ENCODE peak calls at places on chromosomes 1 and 21, in four cellular contexts. One of them, this sample, is unnamed.

GRCh38 chr21:31172328-31172727 is 134.1 kb upstream of the KRTAP19-8 start:
- DNase-seq in GM12878: no peak
- DNase-seq in K562: no peak
- DNase-seq in H1: no peak
- DNase-seq in this sample: no peak

GRCh38 chr1:205669341-205670142 is 10.8 kb downstream of the SLC45A3 start:
- DNase-seq in K562: peak; percentile 83
- DNase-seq in GM12878: no peak
- DNase-seq in H1: no peak
- DNase-seq in this sample: no peak

GRCh38 chr1:12370241-12370980 is 140.6 kb downstream of the VPS13D start:
- DNase-seq in K562: no peak
- DNase-seq in GM12878: no peak
- DNase-seq in H1: no peak
- DNase-seq in this sample: no peak

GRCh38 chr1:243470492-243470891 is 214.7 kb downstream of the SDCCAG8 start:
- DNase-seq in K562: no peak
- DNase-seq in H1: no peak
- DNase-seq in GM12878: no peak
- DNase-seq in this sample: no peak

GRCh38 chr1:28328228-28328648 is 602 bp upstream of the MED18 start:
- DNase-seq in GM12878: no peak
- DNase-seq in K562: no peak
- DNase-seq in H1: no peak
- DNase-seq in this sample: no peak

GRCh38 chr1:88890790-88891317 is 513 bp downstream of the GTF2B start:
- DNase-seq in GM12878: no peak
- DNase-seq in K562: no peak
- DNase-seq in H1: no peak
- DNase-seq in this sample: no peak

GRCh38 chr1:42221952-42222606 is 57.5 kb upstream of the GUCA2A start:
- DNase-seq in K562: peak; percentile 38
- DNase-seq in H1: no peak
- DNase-seq in GM12878: no peak
- DNase-seq in this sample: no peak

GRCh38 chr1:111988377-111988742 is 1.1 kb downstream of the KCND3 start:
- DNase-seq in GM12878: no peak
- DNase-seq in K562: no peak
- DNase-seq in H1: no peak
- DNase-seq in this sample: no peak

GRCh38 chr1:170586321-170586855 is 54.4 kb downstream of the GORAB start:
- DNase-seq in K562: no peak
- DNase-seq in GM12878: no peak
- DNase-seq in H1: no peak
- DNase-seq in this sample: no peak

GRCh38 chr1:67227196-67227595 is 60.9 kb downstream of the IL23R start:
- DNase-seq in H1: no peak
- DNase-seq in K562: no peak
- DNase-seq in GM12878: no peak
- DNase-seq in this sample: no peak

GRCh38 chr1:38289034-38289433 is 242.4 kb upstream of the POU3F1 start:
- DNase-seq in K562: no peak
- DNase-seq in H1: peak; percentile 22
- DNase-seq in GM12878: no peak
- DNase-seq in this sample: no peak

GRCh38 chr21:34836103-34836932 is 167.5 kb downstream of the CLIC6 start:
- DNase-seq in GM12878: no peak
- DNase-seq in K562: no peak
- DNase-seq in H1: no peak
- DNase-seq in this sample: peak; percentile 97

GRCh38 chr1:163258181-163258580 is 55.5 kb upstream of the RGS5 start:
- DNase-seq in K562: no peak
- DNase-seq in GM12878: no peak
- DNase-seq in H1: no peak
- DNase-seq in this sample: no peak

GRCh38 chr1:121538943-121539575 is 354.3 kb downstream of the SRGAP2C start:
- DNase-seq in GM12878: no peak
- DNase-seq in K562: no peak
- DNase-seq in H1: no peak
- DNase-seq in this sample: no peak

GRCh38 chr21:27572681-27573080 is 605.8 kb upstream of the ADAMTS5 start:
- DNase-seq in H1: no peak
- DNase-seq in K562: no peak
- DNase-seq in GM12878: no peak
- DNase-seq in this sample: no peak

GRCh38 chr1:37860346-37860666 is 914 bp upstream of the MTF1 start:
- DNase-seq in GM12878: no peak
- DNase-seq in K562: no peak
- DNase-seq in H1: no peak
- DNase-seq in this sample: no peak

GRCh38 chr1:62435231-62436038 is 1.4 kb upstream of the USP1 start:
- DNase-seq in H1: no peak
- DNase-seq in K562: no peak
- DNase-seq in GM12878: no peak
- DNase-seq in this sample: peak; percentile 10

GRCh38 chr1:202615501-202616354 is 94.5 kb downstream of the SYT2 start:
- DNase-seq in H1: no peak
- DNase-seq in K562: no peak
- DNase-seq in GM12878: peak; percentile 70
- DNase-seq in this sample: no peak

GRCh38 chr1:182968151-182968741 is 15.3 kb upstream of the SHCBP1L start:
- DNase-seq in K562: no peak
- DNase-seq in GM12878: no peak
- DNase-seq in H1: no peak
- DNase-seq in this sample: peak; percentile 34

GRCh38 chr1:42282024-42282579 is 52.9 kb downstream of the FOXJ3 start:
- DNase-seq in K562: no peak
- DNase-seq in H1: no peak
- DNase-seq in GM12878: no peak
- DNase-seq in this sample: no peak

GRCh38 chr1:93447481-93448291 is at the start of gene FNBP1L:
- DNase-seq in GM12878: no peak
- DNase-seq in K562: peak; percentile 92
- DNase-seq in H1: peak; percentile 93
- DNase-seq in this sample: no peak

GRCh38 chr1:236766506-236766905 is 28.6 kb upstream of the MTR start:
- DNase-seq in H1: no peak
- DNase-seq in GM12878: no peak
- DNase-seq in K562: no peak
- DNase-seq in this sample: no peak

GRCh38 chr1:96752394-96752793 is 30.8 kb downstream of the PTBP2 start:
- DNase-seq in H1: no peak
- DNase-seq in GM12878: no peak
- DNase-seq in K562: no peak
- DNase-seq in this sample: no peak

GRCh38 chr1:111354584-111354983 is 63.9 kb downstream of the CHIA start:
- DNase-seq in K562: no peak
- DNase-seq in GM12878: no peak
- DNase-seq in H1: no peak
- DNase-seq in this sample: no peak

GRCh38 chr1:222009105-222009730 is 267.3 kb upstream of the DUSP10 start:
- DNase-seq in K562: peak; percentile 29
- DNase-seq in GM12878: peak; percentile 36
- DNase-seq in H1: no peak
- DNase-seq in this sample: no peak
- TF ChIP-seq CTCF in K562: peak; percentile 61
- TF ChIP-seq CTCF in GM12878: peak; percentile 45
- TF ChIP-seq CTCF in H1: no peak
- TF ChIP-seq CTCF in this sample: peak; percentile 47

GRCh38 chr1:101025283-101025679 is 303 bp downstream of the DPH5 start:
- DNase-seq in K562: peak; percentile 16
- DNase-seq in GM12878: peak; percentile 23
- DNase-seq in H1: no peak
- DNase-seq in this sample: no peak
- TF ChIP-seq EGR1 in K562: no peak
- TF ChIP-seq EGR1 in GM12878: peak; percentile 16
- TF ChIP-seq EGR1 in H1: no peak
- TF ChIP-seq EGR1 in this sample: no peak

DNA sequence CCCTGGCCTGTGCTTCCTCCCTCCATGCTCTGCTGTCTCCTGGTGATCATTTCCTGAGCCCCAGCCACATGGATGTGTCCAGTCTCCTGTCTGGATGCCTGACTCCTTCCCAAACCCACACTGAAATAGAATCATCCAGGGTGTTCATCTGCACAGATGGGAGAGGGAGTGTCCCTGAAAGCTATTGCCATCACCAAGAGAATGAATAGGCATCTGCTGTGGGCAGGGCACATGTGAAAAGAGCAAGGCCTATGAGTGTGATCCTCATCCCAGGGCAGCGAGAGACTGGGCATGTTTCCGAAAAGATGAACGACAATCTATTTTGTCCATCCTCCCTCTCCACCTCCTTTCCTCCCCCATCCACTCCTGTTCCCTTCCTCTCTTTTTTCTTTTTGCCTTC is 5.0 kb downstream of the IGSF21 start:
- DNase-seq in H1: no peak
- DNase-seq in GM12878: no peak
- DNase-seq in K562: no peak
- DNase-seq in this sample: no peak
- TF ChIP-seq CTCF in H1: no peak
- TF ChIP-seq CTCF in GM12878: no peak
- TF ChIP-seq CTCF in K562: no peak
- TF ChIP-seq CTCF in this sample: no peak

GRCh38 chr1:222620566-222620965 is 2.7 kb downstream of the MIA3 start:
- DNase-seq in K562: no peak
- DNase-seq in GM12878: peak; percentile 27
- DNase-seq in H1: no peak
- DNase-seq in this sample: no peak
- TF ChIP-seq EGR1 in K562: no peak
- TF ChIP-seq EGR1 in GM12878: no peak
- TF ChIP-seq EGR1 in H1: no peak
- TF ChIP-seq EGR1 in this sample: no peak